ENCODE peak calls at places on chromosomes 2 and 18, in seven cellular contexts. R is breast epithelium, G is heart left ventricle, N is endothelial cell, S is A549, E is AG10803, K is PC-9. W is an unnamed sample.

GRCh38 chr2:217092710-217093379 is 233.0 kb upstream of the TNP1 start:
- DNase-seq in R (no peak), G (no peak), N (no peak), S (no peak), E (no peak), K (no peak), W (no peak)

GRCh38 chr2:229335349-229335748 is 64.3 kb upstream of the PID1 start:
- DNase-seq in R (no peak), G (no peak), N (no peak), S (no peak), E (no peak), K (no peak), W (no peak)

GRCh38 chr2:202249864-202250263 is 11.5 kb upstream of the SUMO1 start:
- DNase-seq in R (no peak), G (no peak), N (no peak), S (no peak), E (no peak), K (peak), W (no peak)

GRCh38 chr2:673615-674318 is 3.4 kb downstream of the TMEM18 start:
- DNase-seq in R (no peak), G (no peak), N (no peak), S (no peak), E (peak), K (no peak), W (no peak)

GRCh38 chr2:215772003-215772402 is 241.3 kb downstream of the MREG start:
- DNase-seq in R (no peak), G (no peak), N (no peak), S (no peak), E (no peak), K (no peak), W (no peak)

GRCh38 chr2:46643951-46644350 is 164.6 kb downstream of the TMEM247 start:
- DNase-seq in R (no peak), G (no peak), N (no peak), S (no peak), E (no peak), K (peak), W (no peak)

GRCh38 chr2:68135448-68136320 is 22.0 kb upstream of the PNO1 start:
- DNase-seq in R (no peak), G (no peak), N (no peak), S (no peak), E (no peak), K (no peak), W (no peak)

GRCh38 chr18:22282311-22283235 is 113.2 kb downstream of the GATA6 start:
- DNase-seq in R (no peak), G (no peak), N (no peak), S (peak), E (peak), K (peak), W (no peak)

GRCh38 chr18:49650426-49650891 is 88.6 kb downstream of the LIPG start:
- DNase-seq in R (no peak), G (no peak), N (no peak), S (no peak), E (no peak), K (no peak), W (no peak)

GRCh38 chr2:39837856-39838453 is 58.9 kb upstream of the THUMPD2 start:
- DNase-seq in R (no peak), G (no peak), N (no peak), S (peak), E (peak), K (peak), W (no peak)

GRCh38 chr2:180307096-180307495 is 300.0 kb upstream of the CWC22 start:
- DNase-seq in R (no peak), G (no peak), N (no peak), S (no peak), E (no peak), K (no peak), W (no peak)

GRCh38 chr18:35386600-35387366 is 9.6 kb upstream of the ZNF396 start:
- DNase-seq in R (no peak), G (peak), N (peak), S (peak), E (peak), K (peak), W (peak)

GRCh38 chr2:79994915-79995419 is 309.6 kb downstream of the LRRTM1 start:
- DNase-seq in R (no peak), G (no peak), N (no peak), S (no peak), E (peak), K (no peak), W (no peak)

GRCh38 chr2:207437136-207437856 is 92.5 kb upstream of the CREB1 start:
- DNase-seq in R (no peak), G (no peak), N (no peak), S (no peak), E (no peak), K (no peak), W (no peak)

GRCh38 chr2:95005726-95006125 is 19.8 kb upstream of the MAL start:
- DNase-seq in R (no peak), G (no peak), N (no peak), S (no peak), E (no peak), K (no peak), W (no peak)

GRCh38 chr2:122368576-122369243 is 613.3 kb downstream of the TSN start:
- DNase-seq in R (no peak), G (no peak), N (no peak), S (no peak), E (peak), K (no peak), W (no peak)

GRCh38 chr18:39421319-39421718 is 1855.7 kb upstream of the CELF4 start:
- DNase-seq in R (no peak), G (no peak), N (no peak), S (no peak), E (no peak), K (no peak), W (no peak)

GRCh38 chr2:51472300-51472699 is 440.4 kb upstream of the NRXN1 start:
- DNase-seq in R (no peak), G (no peak), N (no peak), S (no peak), E (no peak), K (no peak), W (no peak)

GRCh38 chr2:20614201-20615045 is 36.5 kb downstream of the HS1BP3 start:
- DNase-seq in R (peak), G (no peak), N (no peak), S (no peak), E (peak), K (peak), W (no peak)

GRCh38 chr2:95389256-95390119 is 13.0 kb upstream of the FAHD2A start:
- DNase-seq in R (peak), G (peak), N (peak), S (peak), E (peak), K (peak), W (peak)

GRCh38 chr2:45643543-45644542 is 7.6 kb upstream of the PRKCE start:
- DNase-seq in R (peak), G (peak), N (peak), S (peak), E (peak), K (peak), W (peak)

GRCh38 chr18:45849529-45849928 is 24.1 kb downstream of the SIGLEC15 start:
- DNase-seq in R (no peak), G (no peak), N (no peak), S (no peak), E (no peak), K (no peak), W (no peak)

GRCh38 chr18:45851196-45851925 is 25.9 kb downstream of the SIGLEC15 start:
- DNase-seq in R (no peak), G (no peak), N (no peak), S (no peak), E (no peak), K (no peak), W (no peak)

GRCh38 chr18:45852631-45853030 is 27.2 kb downstream of the SIGLEC15 start:
- DNase-seq in R (no peak), G (no peak), N (no peak), S (no peak), E (peak), K (no peak), W (no peak)

GRCh38 chr18:45847119-45847518 is 21.6 kb downstream of the SIGLEC15 start:
- DNase-seq in R (no peak), G (no peak), N (no peak), S (no peak), E (no peak), K (no peak), W (no peak)

DNA sequence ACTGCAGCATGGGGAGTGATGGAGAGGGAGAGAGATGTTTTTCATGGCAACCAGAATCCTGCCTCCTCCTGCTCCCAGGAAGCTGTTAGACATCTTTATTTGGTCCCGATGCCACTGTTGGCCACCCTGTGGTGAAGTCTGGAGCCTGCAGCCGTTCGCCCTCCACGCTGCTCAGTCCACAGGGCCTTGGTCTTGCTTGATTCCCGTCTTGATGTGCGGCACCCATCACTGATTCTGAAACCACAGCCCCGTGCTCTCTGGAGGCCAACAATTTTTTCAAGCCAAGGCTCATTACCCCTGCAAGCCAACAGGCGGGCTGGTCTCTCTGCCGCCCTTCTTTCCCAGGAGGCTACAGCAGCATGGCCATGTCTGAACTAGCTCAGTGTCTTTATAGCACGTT is 24.5 kb downstream of the SIGLEC15 start:
- DNase-seq in R (no peak), G (no peak), N (no peak), S (peak), E (no peak), K (no peak), W (no peak)
- TF ChIP-seq CTCF in R (no peak), G (no peak), N (no peak), S (peak), E (peak), K (peak), W (peak)

GRCh38 chr2:18151237-18151636 is 272.8 kb downstream of the KCNS3 start:
- DNase-seq in R (no peak), G (no peak), N (no peak), S (no peak), E (no peak), K (no peak), W (no peak)

GRCh38 chr2:18154812-18155211 is 276.3 kb downstream of the KCNS3 start:
- DNase-seq in R (no peak), G (no peak), N (no peak), S (no peak), E (no peak), K (no peak), W (no peak)

GRCh38 chr2:18153741-18154140 is 275.3 kb downstream of the KCNS3 start:
- DNase-seq in R (no peak), G (no peak), N (no peak), S (no peak), E (no peak), K (no peak), W (no peak)

GRCh38 chr2:18154259-18154658 is 275.8 kb downstream of the KCNS3 start:
- DNase-seq in R (no peak), G (no peak), N (no peak), S (no peak), E (peak), K (peak), W (no peak)

DNA sequence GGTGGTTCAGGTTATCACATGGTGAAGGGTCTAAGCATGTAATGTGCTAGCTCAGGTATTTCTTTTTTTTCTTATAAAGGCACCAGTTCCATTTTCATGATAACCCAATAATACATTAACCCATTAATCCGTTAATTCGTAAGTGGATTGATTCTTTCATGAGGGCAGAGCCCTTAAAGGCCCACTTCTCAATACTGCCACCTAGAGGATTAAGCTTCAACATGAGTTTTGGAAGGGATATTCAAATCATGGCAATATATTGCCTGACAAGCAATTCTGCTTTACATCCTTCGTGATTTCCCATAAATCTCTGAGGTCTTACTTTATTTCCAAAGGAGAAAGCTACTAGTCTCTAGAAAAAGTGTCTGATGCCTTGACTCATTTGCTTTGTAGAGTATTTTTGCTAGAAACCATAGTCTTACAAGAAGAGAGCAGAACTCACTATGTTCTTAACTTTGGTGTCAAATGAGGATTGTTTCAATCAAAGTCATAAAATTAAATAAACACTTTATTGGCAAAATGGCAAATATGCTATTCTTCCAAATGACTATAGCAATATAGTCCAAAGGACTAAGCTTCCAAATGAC is 271.3 kb downstream of the KCNS3 start:
- DNase-seq in R (no peak), G (no peak), N (no peak), S (peak), E (peak), K (no peak), W (no peak)
- TF ChIP-seq CTCF in R (no peak), G (peak), N (peak), S (peak), E (peak), K (peak), W (peak)

GRCh38 chr2:231299267-231299666 is 96.2 kb upstream of the B3GNT7 start:
- DNase-seq in R (no peak), G (no peak), N (no peak), S (no peak), E (no peak), K (no peak), W (no peak)

GRCh38 chr2:231298091-231298490 is 97.4 kb upstream of the B3GNT7 start:
- DNase-seq in R (no peak), G (no peak), N (no peak), S (no peak), E (no peak), K (no peak), W (no peak)

GRCh38 chr2:231297108-231297908 is 98.2 kb upstream of the B3GNT7 start:
- DNase-seq in R (no peak), G (peak), N (peak), S (peak), E (peak), K (peak), W (peak)

GRCh38 chr2:231300722-231301076 is 94.8 kb upstream of the B3GNT7 start:
- DNase-seq in R (no peak), G (no peak), N (no peak), S (no peak), E (no peak), K (no peak), W (no peak)

DNA sequence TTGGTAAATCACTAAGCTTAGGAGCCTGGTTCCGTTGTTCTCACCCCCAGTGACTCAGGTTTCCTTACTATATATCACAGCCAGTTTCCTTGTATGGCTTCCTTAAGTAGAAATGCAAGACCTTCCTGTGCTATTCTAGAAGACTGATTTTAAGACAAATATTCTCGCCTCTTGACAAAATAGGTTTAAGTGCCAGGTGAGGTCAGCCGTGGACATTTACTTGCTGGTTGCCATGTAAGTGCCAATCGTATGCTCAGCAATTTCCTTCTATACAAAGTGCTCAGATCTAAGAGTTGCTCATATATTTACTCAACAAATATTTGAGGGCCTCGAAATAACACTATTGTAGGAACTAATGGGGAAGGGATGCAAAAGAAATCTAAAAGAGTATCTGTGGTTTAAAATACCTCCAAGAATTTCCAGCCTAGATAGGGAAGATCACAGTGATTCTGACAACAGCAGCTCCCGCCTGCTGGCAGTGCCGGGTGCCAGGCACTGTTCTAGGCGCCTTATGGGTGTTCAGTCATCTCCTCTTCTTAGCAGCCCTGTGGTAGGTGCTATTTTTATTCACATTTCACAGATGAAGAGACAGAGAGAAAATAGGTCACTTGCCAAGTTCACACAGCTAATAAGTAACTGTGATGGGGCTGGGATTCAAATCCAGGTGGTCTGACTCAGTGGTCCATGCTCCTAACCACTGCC is 95.3 kb upstream of the B3GNT7 start:
- DNase-seq in R (no peak), G (no peak), N (no peak), S (no peak), E (no peak), K (no peak), W (no peak)
- TF ChIP-seq CTCF in R (no peak), G (no peak), N (no peak), S (no peak), E (no peak), K (no peak), W (no peak)

GRCh38 chr2:232949016-232949415 is 64.0 kb downstream of the NGEF start:
- DNase-seq in R (no peak), G (no peak), N (no peak), S (no peak), E (no peak), K (no peak), W (no peak)
- TF ChIP-seq CTCF in R (no peak), G (no peak), N (no peak), S (no peak), E (no peak), K (no peak), W (no peak)

DNA sequence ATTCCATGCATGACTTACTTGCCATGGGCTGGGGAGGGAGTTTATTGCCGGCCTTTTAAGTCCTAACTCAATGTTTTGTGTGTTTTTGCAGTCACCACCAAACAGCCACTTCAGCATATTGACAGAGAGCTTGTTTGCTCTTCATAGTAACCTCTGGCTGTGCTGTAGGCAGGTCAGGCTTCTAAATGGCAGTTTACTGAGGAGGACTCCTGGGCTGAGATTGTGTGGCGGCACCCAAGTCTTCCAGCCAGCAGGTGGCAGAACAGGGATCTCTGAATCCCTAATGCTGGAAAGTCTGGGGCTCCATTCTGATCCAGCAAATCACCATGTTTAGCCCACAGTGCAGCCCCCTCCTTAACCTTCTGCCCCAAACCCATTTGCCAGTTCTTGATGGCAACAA is 121.2 kb downstream of the CAPN13 start:
- DNase-seq in R (no peak), G (no peak), N (no peak), S (no peak), E (no peak), K (no peak), W (no peak)
- TF ChIP-seq CTCF in R (no peak), G (peak), N (no peak), S (peak), E (no peak), K (peak), W (peak)

GRCh38 chr2:177149155-177149503 is 63.5 kb upstream of the HNRNPA3 start:
- DNase-seq in R (no peak), G (no peak), N (no peak), S (no peak), E (no peak), K (no peak), W (no peak)
- TF ChIP-seq CTCF in R (no peak), G (no peak), N (peak), S (no peak), E (no peak), K (peak), W (no peak)

DNA sequence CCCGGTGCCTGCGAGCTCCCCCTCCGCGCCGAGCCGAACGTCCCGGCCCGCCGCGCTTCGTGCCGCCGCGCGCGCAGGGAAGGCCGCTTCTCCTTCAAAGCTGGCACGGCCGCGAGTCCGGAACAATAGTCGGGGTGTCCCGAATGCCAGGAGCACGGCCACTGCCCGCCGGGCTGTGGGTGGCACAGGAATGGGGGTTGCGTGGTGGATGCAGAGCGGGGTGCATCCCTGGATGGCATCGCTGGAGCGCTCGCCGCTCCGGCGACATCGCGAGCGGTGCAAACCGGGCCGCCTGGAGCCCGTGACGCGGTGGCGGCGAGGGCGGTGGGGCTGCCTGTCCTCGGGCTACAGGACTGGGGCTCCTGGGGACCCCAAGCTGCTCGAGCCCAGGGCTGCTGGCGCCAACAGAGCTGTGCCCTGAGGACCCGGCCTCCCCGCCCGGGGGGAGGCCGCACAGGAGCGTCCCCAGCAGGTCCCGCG is 1.1 kb upstream of the SATB2 start:
- DNase-seq in R (no peak), G (no peak), N (no peak), S (no peak), E (no peak), K (peak), W (peak)
- TF ChIP-seq CTCF in R (no peak), G (no peak), N (no peak), S (no peak), E (no peak), K (no peak), W (no peak)

DNA sequence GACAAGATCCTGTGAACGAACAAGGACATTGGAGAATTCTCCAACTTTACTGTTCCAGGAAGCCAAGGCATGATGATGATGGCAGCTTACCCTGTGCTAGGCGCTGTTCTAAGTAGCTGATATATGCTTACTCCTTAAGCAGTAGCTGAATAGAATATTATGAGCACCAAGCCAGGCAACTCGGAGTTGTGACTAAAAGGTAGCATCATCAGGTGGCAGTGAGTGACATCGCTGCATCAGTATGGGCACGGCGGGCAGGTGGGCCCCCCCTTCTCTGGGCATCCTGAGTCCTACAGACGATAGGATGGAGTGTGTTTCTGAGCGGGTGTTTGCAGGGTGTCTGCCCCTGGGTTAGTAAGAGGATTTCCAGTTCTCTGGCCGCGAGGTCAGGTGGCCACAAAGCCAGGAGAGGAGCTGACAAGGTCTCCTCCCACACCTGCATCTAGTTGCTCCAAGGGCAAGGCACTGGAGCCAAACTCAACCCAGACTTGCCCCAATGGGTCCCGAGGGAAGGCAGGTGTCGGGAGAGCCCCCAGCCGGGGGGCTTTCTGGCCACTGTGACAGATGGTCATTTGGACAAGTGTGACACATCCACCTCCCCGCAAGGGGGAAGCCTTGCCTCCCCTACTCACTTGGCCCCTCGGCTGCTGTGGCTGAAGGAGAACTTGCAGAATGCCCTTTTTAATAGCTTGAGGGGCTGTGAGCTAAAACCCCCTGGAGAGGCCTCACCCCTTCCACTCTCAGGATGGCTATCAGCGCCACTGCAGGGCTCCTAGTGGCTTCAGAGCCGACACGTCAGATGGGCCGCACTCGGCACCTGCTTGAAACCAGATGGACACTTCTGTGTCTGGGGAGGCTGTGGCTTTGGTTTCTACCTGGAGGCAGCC is 55.5 kb downstream of the CRACDL start:
- DNase-seq in R (no peak), G (no peak), N (no peak), S (no peak), E (no peak), K (no peak), W (no peak)
- TF ChIP-seq CTCF in R (no peak), G (no peak), N (no peak), S (no peak), E (no peak), K (no peak), W (no peak)

W was measured in progenitor cell of endocrine pancreas.